ENCODE peak calls at places on chromosomes 7 and 10, in ten cellular contexts. V is mammary epithelial cell, P is SK-N-SH, S is fibroblast of pulmonary artery, J is right lobe of liver, O is fibroblast of lung, E is uterus, Q is heart left ventricle, T is ascending aorta, M is endothelial cell of umbilical vein. K is an unnamed sample.

GRCh38 chr7:50679218-50680007 is 103.3 kb downstream of the GRB10 start:
- DNase-seq in V (peak), P (peak), S (peak), J (no peak), O (peak), E (no peak), Q (no peak), T (no peak), M (peak), K (peak)

GRCh38 chr10:49307921-49308320 is 9.0 kb downstream of the C10orf71 start:
- DNase-seq in V (no peak), P (no peak), S (no peak), J (no peak), O (no peak), E (no peak), Q (no peak), T (no peak), M (no peak), K (peak)

GRCh38 chr7:88363869-88364268 is 57.2 kb upstream of the STEAP4 start:
- DNase-seq in V (no peak), P (no peak), S (no peak), J (no peak), O (no peak), E (no peak), Q (no peak), T (no peak), M (no peak), K (no peak)

GRCh38 chr7:127460077-127460476 is 67.6 kb upstream of the ZNF800 start:
- DNase-seq in V (no peak), P (no peak), S (no peak), J (no peak), O (no peak), E (no peak), Q (no peak), T (no peak), M (no peak), K (no peak)

GRCh38 chr10:121976607-121977006 is 1.6 kb upstream of the NSMCE4A start:
- DNase-seq in V (no peak), P (no peak), S (no peak), J (peak), O (no peak), E (no peak), Q (no peak), T (no peak), M (no peak), K (no peak)

GRCh38 chr7:111954474-111955311 is 251.5 kb downstream of the DOCK4 start:
- DNase-seq in V (no peak), P (no peak), S (no peak), J (peak), O (no peak), E (no peak), Q (no peak), T (no peak), M (peak), K (no peak)

GRCh38 chr10:46551701-46552525 is 4.5 kb downstream of the GPRIN2 start:
- DNase-seq in V (no peak), P (no peak), S (no peak), J (peak), O (no peak), E (no peak), Q (peak), T (no peak), M (no peak), K (no peak)

GRCh38 chr7:105298439-105298894 is 90.3 kb downstream of the SRPK2 start:
- DNase-seq in V (no peak), P (no peak), S (no peak), J (no peak), O (no peak), E (no peak), Q (no peak), T (no peak), M (no peak), K (no peak)

GRCh38 chr7:143492043-143492471 is 14.4 kb downstream of the TAS2R41 start:
- DNase-seq in V (peak), P (no peak), S (peak), J (no peak), O (peak), E (no peak), Q (no peak), T (no peak), M (peak), K (peak)

GRCh38 chr7:90320801-90321494 is at the start of gene FAM237B:
- DNase-seq in V (peak), P (peak), S (peak), J (peak), O (peak), E (no peak), Q (peak), T (no peak), M (no peak), K (peak)

GRCh38 chr10:31032515-31033132 is 959 bp upstream of the ZNF438 start:
- DNase-seq in V (no peak), P (no peak), S (no peak), J (no peak), O (no peak), E (no peak), Q (no peak), T (no peak), M (no peak), K (no peak)

GRCh38 chr7:33853361-33854062 is 51.8 kb upstream of the BMPER start:
- DNase-seq in V (peak), P (no peak), S (peak), J (no peak), O (peak), E (no peak), Q (no peak), T (no peak), M (no peak), K (no peak)

GRCh38 chr7:150968056-150968455 is 10.1 kb downstream of the KCNH2 start:
- DNase-seq in V (no peak), P (no peak), S (no peak), J (no peak), O (no peak), E (no peak), Q (peak), T (no peak), M (no peak), K (no peak)

DNA sequence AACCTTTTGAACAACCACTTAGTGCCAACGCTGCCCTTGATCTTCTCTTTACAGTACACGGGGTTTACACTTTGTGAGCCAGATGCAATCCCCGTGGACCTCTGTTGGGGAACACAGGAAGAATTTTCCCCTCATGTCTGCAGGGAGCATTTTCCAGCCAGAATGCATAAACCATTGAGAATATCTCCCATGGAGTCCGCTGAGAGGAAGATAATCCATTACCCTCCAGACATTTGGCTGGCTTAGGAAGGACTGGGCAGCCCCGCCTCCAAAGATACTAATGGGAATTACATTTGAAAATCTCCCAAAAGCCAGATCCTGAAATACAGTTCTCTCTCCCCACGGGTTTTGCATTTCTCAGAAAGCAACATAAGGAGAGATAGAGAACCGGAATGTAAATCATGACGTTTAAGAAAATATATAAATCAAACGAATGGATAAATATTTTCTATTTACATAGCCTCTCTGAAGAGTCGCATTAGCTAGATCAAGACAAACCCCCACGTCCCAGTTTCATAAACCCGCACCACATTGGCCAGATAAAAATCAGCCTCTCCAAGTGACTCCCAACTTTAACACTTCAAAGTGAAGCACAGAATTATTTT is 53.5 kb downstream of the TRIL start:
- DNase-seq in V (no peak), P (peak), S (no peak), J (no peak), O (no peak), E (no peak), Q (no peak), T (no peak), M (no peak), K (peak)
- H3K4me3 ChIP-seq in V (peak), P (no peak), S (peak), J (peak), O (peak), E (peak), Q (peak), T (peak), M (no peak), K (no peak)

DNA sequence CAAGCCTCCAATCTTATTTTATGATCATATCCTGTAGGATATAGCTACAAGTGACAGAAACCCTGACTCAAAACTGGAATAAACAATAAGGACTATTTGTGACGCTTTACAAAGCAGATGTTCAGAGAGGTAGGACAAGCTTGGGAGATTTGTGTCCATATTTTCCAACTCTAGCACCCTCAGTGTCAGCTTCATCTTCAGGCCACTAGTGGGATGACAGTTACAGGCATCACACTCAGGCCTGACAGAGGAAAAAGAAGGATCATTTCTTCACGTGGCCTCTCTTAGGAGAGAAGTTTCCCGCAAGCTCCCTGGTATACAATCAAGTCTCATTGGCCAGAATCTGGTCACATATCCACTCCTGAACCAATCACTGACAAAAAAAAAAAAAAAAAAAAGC is 74.4 kb downstream of the PPP1R3C start:
- DNase-seq in V (no peak), P (no peak), S (no peak), J (no peak), O (no peak), E (no peak), Q (no peak), T (no peak), M (no peak), K (no peak)
- TF ChIP-seq CTCF in V (no peak), P (no peak), S (no peak), J (no peak), O (no peak), E (no peak), Q (no peak), T (no peak), M (no peak), K (no peak)

DNA sequence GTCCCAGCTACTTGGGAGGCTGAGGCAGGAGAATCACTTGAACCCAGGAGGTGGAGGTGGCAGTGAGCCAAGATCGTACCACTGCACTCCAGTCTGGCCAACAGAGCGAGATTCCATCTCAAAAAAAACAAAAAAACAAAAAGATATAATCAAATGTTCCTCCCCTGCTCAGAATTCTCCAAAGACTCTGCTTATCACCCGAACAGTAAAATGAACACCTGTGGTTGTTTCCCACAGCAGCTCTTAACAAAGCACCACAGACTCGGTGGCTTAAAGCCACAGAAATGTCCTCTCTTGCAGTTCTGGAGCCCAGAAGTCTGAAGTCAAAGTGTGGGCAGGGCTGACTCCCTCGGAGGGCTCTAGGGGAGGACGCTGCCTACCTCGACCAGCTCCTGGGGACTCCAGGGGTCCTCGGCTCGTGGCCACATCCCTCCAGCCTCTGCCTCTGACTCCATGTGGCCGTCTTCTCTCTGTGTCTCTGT is 4.1 kb upstream of the INTS1 start:
- DNase-seq in V (no peak), P (no peak), S (no peak), J (no peak), O (no peak), E (no peak), Q (no peak), T (no peak), M (no peak), K (no peak)
- H3K4me3 ChIP-seq in V (no peak), P (no peak), S (no peak), J (no peak), O (no peak), E (no peak), Q (no peak), T (no peak), M (no peak), K (no peak)

GRCh38 chr7:36207451-36208291 is 54.6 kb downstream of the EEPD1 start:
- DNase-seq in V (peak), P (peak), S (peak), J (peak), O (peak), E (peak), Q (peak), T (peak), M (no peak), K (peak)
- TF ChIP-seq CTCF in V (no peak), P (peak), S (no peak), J (no peak), O (no peak), E (no peak), Q (no peak), T (no peak), M (no peak), K (no peak)

GRCh38 chr10:93697207-93697606 is 5.2 kb downstream of the FRA10AC1 start:
- DNase-seq in V (no peak), P (no peak), S (no peak), J (no peak), O (no peak), E (no peak), Q (no peak), T (no peak), M (no peak), K (no peak)
- H3K4me3 ChIP-seq in V (no peak), P (no peak), S (no peak), J (no peak), O (no peak), E (no peak), Q (no peak), T (no peak), M (no peak), K (no peak)

GRCh38 chr10:6716521-6716920 is 136.4 kb upstream of the PRKCQ start:
- DNase-seq in V (peak), P (no peak), S (no peak), J (no peak), O (peak), E (no peak), Q (no peak), T (no peak), M (no peak), K (peak)
- TF ChIP-seq CTCF in V (no peak), P (no peak), S (no peak), J (no peak), O (no peak), E (no peak), Q (no peak), T (no peak), M (no peak), K (no peak)

GRCh38 chr10:6068422-6068821 is 6.3 kb upstream of the IL2RA start:
- DNase-seq in V (no peak), P (no peak), S (no peak), J (no peak), O (no peak), E (no peak), Q (no peak), T (no peak), M (no peak), K (no peak)
- H3K4me3 ChIP-seq in V (no peak), P (no peak), S (no peak), J (no peak), O (no peak), E (no peak), Q (no peak), T (no peak), M (no peak), K (no peak)

K was measured in epithelial cell of esophagus.